ENCODE peak calls at places on chromosomes 6 and 20, in ten cellular contexts. V is HL-60, P is IMR-90, U is Panc1, J is A549, I is colonic mucosa, A is cardiac muscle cell, H is breast epithelium, Z is mesothelial cell of epicardium, F is fibroblast of pulmonary artery. Q is an unnamed sample.

GRCh38 chr6:115444079-115444478 is 616.6 kb downstream of the FRK start:
- DNase-seq in J (no peak), F (no peak), I (no peak), A (no peak), P (no peak), H (no peak), Z (no peak), V (no peak), U (no peak), Q (no peak)

GRCh38 chr6:34001706-34002645 is 143.9 kb downstream of the GRM4 start:
- DNase-seq in J (no peak), F (no peak), Z (no peak), U (no peak), A (no peak), I (no peak), H (no peak), V (no peak), P (no peak), Q (no peak)

GRCh38 chr6:17331238-17331637 is 50.1 kb downstream of the RBM24 start:
- DNase-seq in V (no peak), P (no peak), Z (no peak), H (no peak), A (no peak), J (no peak), U (no peak), I (no peak), F (no peak), Q (no peak)

GRCh38 chr6:38799529-38800184 is 84.5 kb downstream of the DNAH8 start:
- DNase-seq in U (no peak), A (no peak), H (no peak), F (no peak), J (no peak), V (no peak), I (no peak), P (no peak), Z (no peak), Q (no peak)

GRCh38 chr6:168404560-168404959 is 36.4 kb upstream of the SMOC2 start:
- DNase-seq in V (no peak), J (no peak), A (no peak), Z (no peak), I (no peak), P (no peak), F (no peak), U (no peak), H (no peak), Q (peak)

GRCh38 chr6:106579281-106579680 is 50.0 kb downstream of the RTN4IP1 start:
- DNase-seq in J (no peak), A (no peak), P (peak), I (no peak), Z (no peak), U (no peak), H (no peak), V (no peak), F (peak), Q (no peak)

GRCh38 chr20:58188496-58188895 is 40.0 kb downstream of the ANKRD60 start:
- DNase-seq in P (no peak), A (peak), Z (no peak), F (no peak), V (no peak), J (no peak), U (no peak), I (no peak), H (no peak), Q (no peak)

GRCh38 chr6:26536571-26537159 is 1.5 kb upstream of the HMGN4 start:
- DNase-seq in J (no peak), I (peak), A (peak), H (no peak), P (peak), F (peak), V (peak), U (no peak), Z (no peak), Q (no peak)

GRCh38 chr6:39880521-39881048 is 53.7 kb downstream of the MOCS1 start:
- DNase-seq in P (no peak), A (no peak), Z (no peak), F (no peak), V (no peak), J (no peak), H (no peak), U (no peak), I (no peak), Q (no peak)

GRCh38 chr6:34650823-34651222 is 45.7 kb downstream of the ILRUN start:
- DNase-seq in H (no peak), J (no peak), A (no peak), I (no peak), U (no peak), V (no peak), F (no peak), P (no peak), Z (no peak), Q (no peak)

GRCh38 chr6:34585108-34585507 is 29.0 kb upstream of the SPDEF start:
- DNase-seq in A (no peak), F (no peak), Z (no peak), U (no peak), I (no peak), V (no peak), P (no peak), H (no peak), J (no peak), Q (no peak)

GRCh38 chr6:129251669-129252376 is 368.9 kb downstream of the LAMA2 start:
- DNase-seq in F (peak), U (peak), I (peak), Z (no peak), J (peak), A (peak), H (no peak), P (peak), V (peak), Q (peak)

GRCh38 chr20:59039233-59039632 is 3.4 kb downstream of the PRELID3B start:
- DNase-seq in A (no peak), I (no peak), P (peak), Z (no peak), F (peak), V (no peak), H (no peak), J (no peak), U (no peak), Q (no peak)

GRCh38 chr6:44805239-44805849 is 417.8 kb downstream of the CDC5L start:
- DNase-seq in U (no peak), H (no peak), I (no peak), Z (no peak), F (peak), J (no peak), V (no peak), A (no peak), P (peak), Q (no peak)

GRCh38 chr6:138157986-138158638 is 3.6 kb upstream of the ARFGEF3 start:
- DNase-seq in F (peak), I (no peak), Z (no peak), A (no peak), H (no peak), U (no peak), P (no peak), J (no peak), V (no peak), Q (no peak)

GRCh38 chr20:63032861-63033634 is 26.3 kb upstream of the BHLHE23 start:
- DNase-seq in F (no peak), V (no peak), Z (peak), A (peak), J (no peak), P (no peak), U (no peak), H (no peak), I (no peak), Q (no peak)

GRCh38 chr20:63860325-63861051 is 810 bp upstream of the ABHD16B start:
- DNase-seq in F (no peak), P (no peak), A (no peak), U (no peak), J (no peak), H (no peak), V (peak), Z (no peak), I (no peak), Q (no peak)

GRCh38 chr6:5158191-5158590 is 73.0 kb downstream of the PPP1R3G start:
- DNase-seq in J (no peak), F (no peak), U (no peak), A (no peak), I (no peak), H (no peak), Z (no peak), P (no peak), V (no peak), Q (no peak)

GRCh38 chr6:7052441-7052936 is 55.3 kb upstream of the RREB1 start:
- DNase-seq in F (peak), P (peak), U (no peak), I (peak), V (peak), Z (peak), J (no peak), H (no peak), A (no peak), Q (no peak)

GRCh38 chr6:79515436-79515835 is 21.8 kb downstream of the LCA5 start:
- DNase-seq in Z (no peak), F (no peak), J (no peak), H (no peak), I (no peak), V (no peak), A (no peak), P (no peak), U (no peak), Q (no peak)

GRCh38 chr20:33686008-33686983 is at the start of gene E2F1:
- DNase-seq in I (peak), H (peak), V (peak), P (peak), Z (peak), A (peak), J (peak), F (peak), U (peak), Q (peak)
- TF ChIP-seq CTCF in I (peak), H (peak), V (no peak), P (peak), Z (no peak), A (peak), J (no peak), F (no peak), U (no peak), Q (peak)

DNA sequence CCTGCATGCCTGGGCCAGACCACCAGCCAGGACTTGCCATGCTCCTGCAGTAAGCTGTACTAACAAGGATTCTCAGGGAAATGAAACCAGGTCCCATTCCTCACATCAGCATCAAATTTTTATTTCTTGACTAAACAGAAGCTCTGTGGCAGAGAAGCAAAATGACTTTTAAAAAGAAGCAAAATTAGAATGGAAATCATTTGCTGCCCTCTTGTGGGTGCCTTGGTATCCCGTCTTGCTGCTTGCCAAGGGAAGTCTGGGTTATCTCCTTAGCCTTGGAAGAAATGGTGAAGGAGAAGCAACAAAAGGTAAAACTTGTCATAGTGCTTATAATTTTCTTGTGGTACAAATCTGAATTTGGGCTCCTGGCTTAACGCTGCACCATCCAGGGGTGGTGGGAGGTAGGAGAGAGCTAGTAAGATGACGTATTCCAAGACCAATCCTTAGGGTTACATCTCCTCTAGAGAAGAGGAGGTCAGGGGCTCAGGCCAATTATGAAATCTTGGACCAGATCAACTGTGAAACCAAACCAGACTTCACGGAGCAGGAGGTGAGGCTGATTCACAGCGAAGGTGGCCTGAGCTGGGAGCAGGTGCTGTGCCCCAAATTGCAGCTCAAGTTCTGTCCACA is 107.5 kb downstream of the FAXC start:
- DNase-seq in J (no peak), F (peak), Z (no peak), U (no peak), V (no peak), H (no peak), P (peak), A (peak), I (no peak), Q (no peak)
- TF ChIP-seq CTCF in J (peak), F (peak), Z (no peak), U (peak), V (peak), H (no peak), P (peak), A (no peak), I (no peak), Q (no peak)

DNA sequence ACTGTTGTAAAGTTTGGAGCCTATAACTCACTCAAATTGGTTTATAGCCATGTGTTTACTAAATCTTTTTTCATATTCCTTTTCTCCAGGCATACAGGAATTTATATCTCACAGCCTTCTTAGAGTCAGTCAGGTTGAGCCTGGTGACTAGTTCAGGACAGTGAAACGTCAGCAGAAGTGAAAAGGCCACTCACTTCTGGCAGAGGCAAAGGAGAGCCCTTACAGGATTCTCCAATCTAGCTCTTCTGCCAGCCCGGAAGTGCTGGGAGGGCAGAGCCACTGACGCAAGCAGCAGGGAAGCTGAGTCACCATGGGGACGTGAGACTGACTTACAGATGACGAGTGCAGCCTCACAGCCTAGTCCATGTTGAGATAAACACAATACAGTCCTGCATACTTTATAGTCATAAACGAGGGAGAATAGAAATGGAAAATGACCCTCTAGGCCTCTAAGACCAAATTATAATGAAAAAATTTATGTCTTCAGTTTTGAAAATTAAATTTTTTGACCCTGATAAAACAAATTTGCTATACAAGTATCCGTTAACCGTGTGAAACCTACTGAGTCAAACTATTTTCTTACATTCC is 1.3 kb downstream of the PXT1 start:
- DNase-seq in Z (peak), J (peak), U (peak), H (peak), V (peak), F (peak), P (peak), I (peak), A (peak), Q (peak)
- TF ChIP-seq CTCF in Z (no peak), J (no peak), U (no peak), H (no peak), V (no peak), F (no peak), P (no peak), I (no peak), A (no peak), Q (no peak)

GRCh38 chr6:32244270-32244669 is 20.4 kb upstream of the NOTCH4 start:
- DNase-seq in A (no peak), F (peak), I (no peak), V (no peak), U (no peak), Z (no peak), P (no peak), J (no peak), H (no peak), Q (peak)

GRCh38 chr6:32240686-32241085 is 16.8 kb upstream of the NOTCH4 start:
- DNase-seq in P (no peak), H (no peak), Z (no peak), J (no peak), V (no peak), U (no peak), A (no peak), F (no peak), I (no peak), Q (no peak)

GRCh38 chr6:32249262-32249661 is 25.4 kb upstream of the NOTCH4 start:
- DNase-seq in F (no peak), A (no peak), H (no peak), V (no peak), P (no peak), U (no peak), I (no peak), J (no peak), Z (no peak), Q (no peak)

GRCh38 chr6:32239462-32239861 is 15.6 kb upstream of the NOTCH4 start:
- DNase-seq in U (no peak), H (no peak), J (no peak), V (no peak), Z (no peak), A (no peak), I (no peak), F (no peak), P (no peak), Q (no peak)

GRCh38 chr6:32244946-32245398 is 21.1 kb upstream of the NOTCH4 start:
- DNase-seq in J (peak), U (no peak), F (peak), P (peak), I (peak), Z (peak), H (peak), V (peak), A (peak), Q (peak)
- TF ChIP-seq CTCF in J (peak), U (peak), F (peak), P (peak), I (peak), Z (peak), H (peak), V (peak), A (peak), Q (peak)

Q was measured in ascending aorta.